ENCODE peak calls at places on chromosomes 3 and 15, in five cellular contexts. J is GM20000, Y is stromal cell of bone marrow, P is GM03348, H is T-helper 9 cell. E is an unnamed sample.
A peak's percentile ranks its signal among the peaks of the same experiment; 100 is the strongest.

GRCh38 chr15:96974761-96975160 is 644.3 kb downstream of the NR2F2 start:
- DNase-seq in J (no peak), Y (no peak), P (no peak), H (no peak), E (no peak)

GRCh38 chr3:124774305-124774673 is 44.0 kb downstream of the UMPS start:
- DNase-seq in J (no peak), Y (peak; percentile 19), P (peak; percentile 90), H (no peak), E (no peak)

GRCh38 chr3:56702487-56703315 is 19.6 kb upstream of the TASOR start:
- DNase-seq in J (peak; percentile 54), Y (peak; percentile 61), P (peak; percentile 76), H (peak; percentile 21), E (no peak)

GRCh38 chr15:100043069-100043641 is 298.6 kb downstream of the ADAMTS17 start:
- DNase-seq in J (no peak), Y (peak; percentile 28), P (no peak), H (no peak), E (no peak)

GRCh38 chr3:53140575-53141467 is 10.6 kb upstream of the RFT1 start:
- DNase-seq in J (no peak), Y (peak; percentile 71), P (peak; percentile 72), H (no peak), E (no peak)

GRCh38 chr3:41274944-41275668 is 75.8 kb downstream of the CTNNB1 start:
- DNase-seq in J (no peak), Y (peak; percentile 77), P (peak; percentile 71), H (no peak), E (no peak)

GRCh38 chr3:178095522-178095921 is 440.7 kb upstream of the KCNMB2 start:
- DNase-seq in J (no peak), Y (no peak), P (no peak), H (no peak), E (no peak)

GRCh38 chr3:185402561-185402960 is 39.6 kb downstream of the MAP3K13 start:
- DNase-seq in J (no peak), Y (no peak), P (peak; percentile 70), H (no peak), E (no peak)

GRCh38 chr3:160486459-160486869 is 36.9 kb upstream of the TRIM59 start:
- DNase-seq in J (no peak), Y (peak; percentile 36), P (peak; percentile 36), H (no peak), E (no peak)

GRCh38 chr3:184415229-184415517 is 35.3 kb downstream of the CHRD start:
- DNase-seq in J (no peak), Y (no peak), P (no peak), H (no peak), E (no peak)

GRCh38 chr15:48392356-48392755 is 61.1 kb downstream of the DUT start:
- DNase-seq in J (no peak), Y (no peak), P (no peak), H (no peak), E (no peak)

GRCh38 chr3:58177747-58178527 is 32.8 kb downstream of the DNASE1L3 start:
- DNase-seq in J (peak; percentile 80), Y (peak; percentile 53), P (peak; percentile 94), H (peak; percentile 89), E (peak; percentile 79)

GRCh38 chr15:56528136-56528535 is 63.2 kb upstream of the MNS1 start:
- DNase-seq in J (no peak), Y (peak; percentile 25), P (no peak), H (no peak), E (no peak)

GRCh38 chr15:92880796-92881569 is 19.1 kb upstream of the CHD2 start:
- DNase-seq in J (no peak), Y (no peak), P (no peak), H (no peak), E (no peak)

GRCh38 chr3:72655151-72655551 is 193.1 kb downstream of the SHQ1 start:
- DNase-seq in J (no peak), Y (no peak), P (peak; percentile 25), H (no peak), E (no peak)

E was measured in T-helper 2 cell.